ENCODE peak calls at places on chromosome 17, in four cellular contexts. J, G, Q and E are unnamed samples.

GRCh38 chr17:58538801-58539410 is 24.5 kb upstream of the MTMR4 start:
- DNase-seq in Q (no peak), J (no peak), G (no peak), E (no peak)

GRCh38 chr17:16287563-16288027 is 65.7 kb downstream of the CENPV start:
- DNase-seq in G (no peak), Q (peak), J (no peak), E (no peak)

GRCh38 chr17:73210002-73210678 is 17.3 kb downstream of the COG1 start:
- DNase-seq in J (no peak), Q (no peak), G (peak), E (no peak)

GRCh38 chr17:8820311-8821010 is 21.3 kb upstream of the MFSD6L start:
- DNase-seq in Q (no peak), J (no peak), G (no peak), E (no peak)

GRCh38 chr17:14745541-14745940 is 444.7 kb downstream of the HS3ST3B1 start:
- DNase-seq in G (no peak), Q (peak), J (no peak), E (no peak)

GRCh38 chr17:10025976-10026785 is 121.1 kb upstream of the RCVRN start:
- DNase-seq in Q (no peak), G (no peak), J (no peak), E (no peak)

GRCh38 chr17:40069751-40070643 is 7.2 kb downstream of the THRA start:
- DNase-seq in J (peak), G (no peak), Q (peak), E (peak)

GRCh38 chr17:64780096-64781012 is 118.2 kb upstream of the SMURF2 start:
- DNase-seq in Q (no peak), G (no peak), J (peak), E (peak)

GRCh38 chr17:65278820-65279184 is 141.6 kb downstream of the RGS9 start:
- DNase-seq in Q (no peak), G (no peak), J (no peak), E (no peak)

GRCh38 chr17:80529904-80530292 is 14.7 kb upstream of the RPTOR start:
- DNase-seq in J (no peak), G (no peak), Q (no peak), E (no peak)

GRCh38 chr17:49880291-49881053 is 32.6 kb upstream of the TAC4 start:
- DNase-seq in G (peak), J (peak), Q (peak), E (peak)

GRCh38 chr17:46182961-46183360 is 10.3 kb downstream of the KANSL1 start:
- DNase-seq in G (no peak), Q (no peak), J (no peak), E (no peak)

GRCh38 chr17:28330671-28331070 is 4.6 kb downstream of the IFT20 start:
- DNase-seq in J (no peak), Q (no peak), G (no peak), E (no peak)

GRCh38 chr17:62870581-62870964 is 62.5 kb upstream of the MARCHF10 start:
- DNase-seq in G (no peak), Q (no peak), J (no peak), E (no peak)

GRCh38 chr17:16214190-16215001 is 938 bp downstream of the NCOR1 start:
- DNase-seq in J (no peak), Q (peak), G (no peak), E (no peak)